ENCODE peak calls at places on chromosome 6, in four cellular contexts. A, B, Y and P are unnamed samples.

GRCh38 chr6:44025226-44025625 is 102.0 kb downstream of the MRPL14 start:
- DNase-seq in A (peak; percentile 5), Y (no peak), B (no peak), P (no peak)

GRCh38 chr6:44422534-44422933 is 35.0 kb downstream of the CDC5L start:
- DNase-seq in B (no peak), A (no peak), Y (no peak), P (no peak)

GRCh38 chr6:149852180-149852579 is 12.0 kb downstream of the LRP11 start:
- DNase-seq in Y (no peak), B (no peak), A (no peak), P (no peak)

GRCh38 chr6:27375613-27376079 is 12.9 kb upstream of the ZNF391 start:
- DNase-seq in A (no peak), Y (no peak), B (no peak), P (no peak)

GRCh38 chr6:34056301-34056700 is 89.6 kb downstream of the GRM4 start:
- DNase-seq in A (peak; percentile 69), B (peak; percentile 64), Y (peak; percentile 71), P (peak; percentile 14)

GRCh38 chr6:99424761-99425646 is at the start of gene PNISR:
- DNase-seq in A (peak; percentile 95), Y (peak; percentile 74), B (peak; percentile 90), P (peak; percentile 98)

GRCh38 chr6:30725713-30726505 is 5.8 kb downstream of the TUBB start:
- DNase-seq in Y (no peak), A (no peak), B (no peak), P (no peak)

GRCh38 chr6:33607784-33608161 is 13.3 kb upstream of the ITPR3 start:
- DNase-seq in A (peak; percentile 56), B (no peak), Y (no peak), P (no peak)

GRCh38 chr6:14015964-14016363 is 91.2 kb downstream of the RNF182 start:
- DNase-seq in B (no peak), A (no peak), Y (no peak), P (no peak)

GRCh38 chr6:14012313-14013036 is 87.7 kb downstream of the RNF182 start:
- DNase-seq in Y (no peak), A (no peak), B (no peak), P (no peak)

GRCh38 chr6:14008809-14009208 is 84.1 kb downstream of the RNF182 start:
- DNase-seq in A (no peak), Y (no peak), B (no peak), P (no peak)

GRCh38 chr6:14009416-14009815 is 84.7 kb downstream of the RNF182 start:
- DNase-seq in B (no peak), A (no peak), Y (no peak), P (no peak)

GRCh38 chr6:14010275-14010674 is 85.5 kb downstream of the RNF182 start:
- DNase-seq in B (no peak), A (no peak), Y (no peak), P (no peak)
- H3K4me3 ChIP-seq in B (no peak overlapping the region), A (no peak overlapping the region), Y (no peak overlapping the region), P (no peak overlapping the region)

GRCh38 chr6:3019065-3019464 is 19.4 kb downstream of the NQO2 start:
- DNase-seq in B (no peak), A (no peak), Y (no peak), P (no peak)

GRCh38 chr6:3026811-3027626 is 27.3 kb downstream of the NQO2 start:
- DNase-seq in Y (no peak), A (no peak), B (no peak), P (no peak)

GRCh38 chr6:3019749-3020320 is 20.1 kb downstream of the NQO2 start:
- DNase-seq in Y (no peak), A (no peak), B (no peak), P (no peak)

GRCh38 chr6:3023663-3024483 is 24.2 kb downstream of the NQO2 start:
- DNase-seq in Y (peak; percentile 95), A (peak; percentile 97), B (peak; percentile 97), P (peak; percentile 65)

DNA sequence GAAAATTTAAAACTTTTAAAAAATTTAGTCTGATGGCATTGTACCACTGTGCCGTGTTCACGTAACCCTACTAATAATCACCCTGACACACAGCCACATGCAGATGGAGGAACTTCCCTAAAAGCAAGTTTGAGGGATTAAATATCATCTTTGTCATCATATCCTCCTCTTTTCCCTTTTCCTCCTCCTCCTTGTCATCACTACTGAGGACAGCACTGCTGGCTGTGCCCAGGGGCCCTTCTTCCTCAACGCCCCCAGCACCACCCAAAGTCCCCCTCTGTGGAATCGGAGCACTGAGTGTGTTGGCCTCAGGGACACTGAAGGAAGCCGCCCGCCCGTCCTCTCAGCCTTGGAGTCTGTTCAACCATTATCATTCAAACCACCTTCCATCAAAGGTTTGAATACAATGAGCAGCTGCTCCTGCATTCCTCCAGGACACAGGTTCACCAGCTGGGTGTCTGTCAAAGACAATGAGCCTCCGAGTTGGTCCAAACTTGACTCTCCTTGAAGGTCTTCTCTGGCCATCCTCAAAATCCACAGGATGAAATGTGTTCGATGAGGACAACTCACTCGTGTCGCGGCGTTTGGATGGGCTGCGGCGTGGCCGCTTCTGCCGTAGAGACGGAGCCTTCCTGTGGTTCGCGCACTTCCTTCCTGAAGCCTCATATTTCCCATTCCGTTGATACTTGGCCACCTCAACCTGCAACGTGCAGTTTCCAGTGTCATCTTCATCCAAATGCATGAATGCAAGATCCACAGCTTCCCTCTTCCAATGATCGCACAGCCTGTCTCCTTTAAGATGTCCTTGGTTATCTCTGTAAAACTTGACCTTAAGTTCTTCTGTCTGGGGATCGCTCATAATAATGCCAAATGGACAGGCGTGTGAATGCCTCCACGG is 23.3 kb downstream of the NQO2 start:
- DNase-seq in B (no peak), Y (no peak), A (no peak), P (no peak)
- H3K4me3 ChIP-seq in B (peak overlapping the region; percentile 40), Y (peak overlapping the region; percentile 73), A (peak overlapping the region; percentile 62), P (peak overlapping the region; percentile 41)

DNA sequence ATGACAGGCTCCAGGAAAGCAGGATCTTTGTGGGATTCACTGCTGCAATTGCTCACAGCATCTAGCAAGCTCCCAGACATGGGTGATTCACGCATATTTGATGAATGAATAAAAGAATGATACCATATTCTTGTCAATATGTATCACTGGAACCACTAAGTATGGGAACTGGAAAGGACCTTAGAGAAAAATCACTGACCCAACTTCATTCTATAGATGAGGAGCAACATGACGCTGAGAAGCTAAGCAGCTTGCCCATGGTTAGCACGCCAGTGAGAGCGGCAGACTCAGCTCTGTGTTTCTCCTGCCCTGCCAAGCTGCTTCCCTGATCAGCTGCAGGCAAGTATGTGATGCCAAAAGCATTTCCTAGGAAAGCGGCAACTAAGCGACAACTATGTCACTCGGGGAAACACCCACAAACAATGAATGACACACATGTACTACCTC is 66.8 kb downstream of the PPP1R3G start:
- DNase-seq in Y (no peak), B (no peak), A (no peak), P (peak; percentile 66)
- H3K4me3 ChIP-seq in Y (no peak overlapping the region), B (no peak overlapping the region), A (no peak overlapping the region), P (no peak overlapping the region)

GRCh38 chr6:79869600-79870084 is 77.7 kb downstream of the ELOVL4 start:
- DNase-seq in A (peak; percentile 82), B (peak; percentile 85), Y (peak; percentile 76), P (peak; percentile 2)

GRCh38 chr6:79872303-79872702 is 75.0 kb downstream of the ELOVL4 start:
- DNase-seq in A (no peak), Y (no peak), B (no peak), P (no peak)

GRCh38 chr6:79869184-79869583 is 78.2 kb downstream of the ELOVL4 start:
- DNase-seq in B (no peak), Y (no peak), A (no peak), P (no peak)

GRCh38 chr6:79864421-79864820 is 82.9 kb downstream of the ELOVL4 start:
- DNase-seq in B (no peak), Y (no peak), A (no peak), P (no peak)

GRCh38 chr6:79868098-79868722 is 79.1 kb downstream of the ELOVL4 start:
- DNase-seq in Y (no peak), B (no peak), A (no peak), P (peak; percentile 23)
- H3K4me3 ChIP-seq in Y (no peak overlapping the region), B (no peak overlapping the region), A (no peak overlapping the region), P (no peak overlapping the region)

GRCh38 chr6:104669483-104669882 is 190.2 kb downstream of the HACE1 start:
- DNase-seq in B (no peak), Y (no peak), A (no peak), P (no peak)
- H3K4me3 ChIP-seq in B (no peak overlapping the region), Y (no peak overlapping the region), A (no peak overlapping the region), P (no peak overlapping the region)

DNA sequence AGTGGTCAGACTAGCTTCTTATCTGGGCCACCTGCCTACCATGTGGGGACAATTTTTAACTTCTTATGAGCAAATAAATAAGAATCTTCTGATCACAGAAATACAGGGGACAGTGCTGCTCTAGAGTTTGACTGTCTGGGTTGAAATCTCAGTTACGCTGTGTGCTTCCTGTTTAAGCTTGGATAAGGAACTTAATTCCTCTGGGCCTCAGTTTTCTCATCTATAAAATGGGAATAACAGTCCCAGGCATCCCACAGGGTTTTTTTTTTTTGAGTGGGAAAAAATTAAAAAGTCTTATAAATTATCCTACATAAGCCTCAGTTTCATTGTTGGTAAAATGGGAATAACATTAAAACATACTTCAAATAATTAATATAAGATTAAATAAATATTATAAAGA is 340.9 kb downstream of the ESR1 start:
- DNase-seq in B (no peak), A (no peak), Y (no peak), P (no peak)
- H3K4me3 ChIP-seq in B (no peak overlapping the region), A (no peak overlapping the region), Y (no peak overlapping the region), P (no peak overlapping the region)

GRCh38 chr6:151284431-151285060 is 44.8 kb downstream of the AKAP12 start:
- DNase-seq in Y (no peak), B (no peak), A (no peak), P (no peak)
- H3K4me3 ChIP-seq in Y (peak overlapping the region; percentile 22), B (no peak overlapping the region), A (no peak overlapping the region), P (no peak overlapping the region)

DNA sequence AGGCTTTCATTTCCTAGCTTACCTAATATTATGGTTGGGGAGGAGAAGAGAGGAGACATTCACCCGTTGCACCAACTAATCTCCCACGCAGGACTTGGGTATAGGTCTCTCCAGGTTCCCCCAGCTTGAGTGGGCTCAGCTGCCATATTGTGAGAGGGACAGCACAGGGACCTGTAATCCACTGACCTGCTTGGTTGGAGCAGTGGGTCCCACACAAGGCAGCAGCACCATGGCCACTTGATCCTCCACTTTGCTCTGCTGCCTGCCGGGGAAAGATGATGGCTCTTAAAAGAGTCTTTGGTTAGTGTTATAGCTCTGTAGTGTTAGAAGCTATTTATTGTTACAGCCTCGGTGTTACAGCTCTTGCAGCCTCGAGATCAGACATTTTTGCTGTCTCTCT is 22.5 kb upstream of the ECHDC1 start:
- DNase-seq in Y (no peak), A (no peak), B (no peak), P (no peak)
- H3K4me3 ChIP-seq in Y (no peak overlapping the region), A (no peak overlapping the region), B (no peak overlapping the region), P (no peak overlapping the region)

GRCh38 chr6:160203953-160204352 is 54.7 kb downstream of the SLC22A2 start:
- DNase-seq in B (no peak), A (no peak), Y (no peak), P (no peak)

GRCh38 chr6:160207618-160208017 is 51.0 kb downstream of the SLC22A2 start:
- DNase-seq in Y (no peak), B (no peak), A (no peak), P (no peak)

GRCh38 chr6:160202411-160202810 is 56.2 kb downstream of the SLC22A2 start:
- DNase-seq in B (no peak), Y (no peak), A (no peak), P (peak; percentile 29)

GRCh38 chr6:160201056-160201455 is 57.6 kb downstream of the SLC22A2 start:
- DNase-seq in Y (no peak), A (no peak), B (no peak), P (no peak)

DNA sequence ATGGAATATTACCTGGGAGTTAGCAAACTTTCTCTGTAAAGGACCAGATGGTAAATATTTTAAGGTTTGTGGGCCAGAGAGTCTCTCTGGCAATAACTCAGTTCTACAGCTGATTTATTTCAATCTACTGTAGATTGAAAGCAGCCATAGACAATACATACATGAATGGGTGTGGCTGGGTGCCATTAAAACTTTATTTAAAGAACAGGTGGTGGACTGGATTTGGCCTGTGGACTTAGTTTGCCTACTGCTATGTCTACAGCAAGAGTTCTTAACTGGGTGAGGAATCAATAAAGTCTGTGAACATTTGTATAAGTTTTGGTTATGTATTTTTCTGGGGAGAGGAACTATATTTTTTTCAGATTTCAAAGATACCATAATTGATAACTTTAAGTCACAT is 55.1 kb downstream of the SLC22A2 start:
- DNase-seq in A (no peak), B (no peak), Y (no peak), P (no peak)
- H3K4me3 ChIP-seq in A (no peak overlapping the region), B (no peak overlapping the region), Y (no peak overlapping the region), P (no peak overlapping the region)